ENCODE peak calls at places on chromosomes 16 and 17, in eight cellular contexts. C, B, D, P, W, H, V and X are unnamed samples.

GRCh38 chr17:72602517-72603345 is 481.9 kb downstream of the SOX9 start:
- DNase-seq in C (no peak), B (no peak), D (no peak), P (peak), W (peak), H (peak), V (no peak), X (no peak)

GRCh38 chr16:52184336-52184735 is 362.6 kb downstream of the TOX3 start:
- DNase-seq in C (no peak), B (no peak), D (no peak), P (no peak), W (no peak), H (no peak), V (no peak), X (no peak)

GRCh38 chr17:63035271-63035670 is 69.2 kb downstream of the TANC2 start:
- DNase-seq in C (no peak), B (no peak), D (peak), P (no peak), W (peak), H (peak), V (peak), X (no peak)

GRCh38 chr16:2149630-2150417 is 1.4 kb downstream of the RAB26 start:
- DNase-seq in C (no peak), B (no peak), D (no peak), P (no peak), W (peak), H (no peak), V (no peak), X (no peak)

GRCh38 chr16:48165961-48166578 is 10.3 kb upstream of the ABCC12 start:
- DNase-seq in C (no peak), B (no peak), D (no peak), P (no peak), W (peak), H (no peak), V (no peak), X (no peak)

GRCh38 chr16:64417711-64418227 is 704.1 kb downstream of the CDH11 start:
- DNase-seq in C (no peak), B (no peak), D (peak), P (no peak), W (peak), H (peak), V (no peak), X (peak)

GRCh38 chr17:33990943-33991706 is 264.0 kb upstream of the CCL2 start:
- DNase-seq in C (no peak), B (no peak), D (no peak), P (no peak), W (no peak), H (no peak), V (no peak), X (no peak)

GRCh38 chr16:7137560-7138330 is 194.9 kb upstream of the RBFOX1 start:
- DNase-seq in C (no peak), B (no peak), D (no peak), P (no peak), W (no peak), H (no peak), V (no peak), X (no peak)

GRCh38 chr16:88893127-88893968 is 26.9 kb upstream of the PABPN1L start:
- DNase-seq in C (no peak), B (no peak), D (no peak), P (no peak), W (no peak), H (no peak), V (no peak), X (no peak)

GRCh38 chr16:4371481-4372314 is at the start of gene VASN:
- DNase-seq in C (peak), B (peak), D (no peak), P (peak), W (peak), H (peak), V (no peak), X (no peak)

GRCh38 chr17:47413872-47414271 is 90.1 kb downstream of the EFCAB13 start:
- DNase-seq in C (no peak), B (no peak), D (peak), P (no peak), W (peak), H (no peak), V (no peak), X (no peak)

GRCh38 chr17:61429274-61429673 is 22.9 kb upstream of the TBX4 start:
- DNase-seq in C (no peak), B (no peak), D (no peak), P (no peak), W (no peak), H (no peak), V (no peak), X (no peak)

GRCh38 chr17:43393944-43394482 is 4.8 kb upstream of the ARL4D start:
- DNase-seq in C (peak), B (peak), D (no peak), P (peak), W (peak), H (peak), V (no peak), X (no peak)

GRCh38 chr16:8634991-8635736 is 13.7 kb downstream of the METTL22 start:
- DNase-seq in C (peak), B (no peak), D (no peak), P (no peak), W (peak), H (peak), V (no peak), X (no peak)

GRCh38 chr16:87728026-87728425 is 37.8 kb downstream of the KLHDC4 start:
- DNase-seq in C (no peak), B (no peak), D (no peak), P (no peak), W (peak), H (no peak), V (no peak), X (no peak)

GRCh38 chr17:6780886-6781285 is 4.9 kb downstream of the FBXO39 start:
- DNase-seq in C (no peak), B (no peak), D (no peak), P (no peak), W (no peak), H (no peak), V (no peak), X (no peak)

GRCh38 chr16:53743149-53743566 is 39.2 kb downstream of the FTO start:
- DNase-seq in C (no peak), B (no peak), D (no peak), P (no peak), W (peak), H (peak), V (no peak), X (no peak)

GRCh38 chr16:404971-405486 is 3.3 kb downstream of the DECR2 start:
- DNase-seq in C (no peak), B (no peak), D (no peak), P (no peak), W (no peak), H (no peak), V (no peak), X (no peak)

GRCh38 chr17:62064029-62064790 is 868 bp downstream of the MED13 start:
- DNase-seq in C (no peak), B (no peak), D (no peak), P (no peak), W (peak), H (peak), V (no peak), X (no peak)

GRCh38 chr16:685967-686366 is 1.8 kb upstream of the JMJD8 start:
- DNase-seq in C (no peak), B (no peak), D (no peak), P (peak), W (peak), H (peak), V (no peak), X (no peak)

GRCh38 chr17:63337579-63337978 is 108.5 kb downstream of the CYB561 start:
- DNase-seq in C (no peak), B (no peak), D (no peak), P (no peak), W (peak), H (no peak), V (no peak), X (no peak)

GRCh38 chr16:71350821-71351557 is 7.5 kb upstream of the CALB2 start:
- DNase-seq in C (no peak), B (no peak), D (no peak), P (no peak), W (no peak), H (no peak), V (no peak), X (no peak)

GRCh38 chr16:63714876-63715275 is 1407.0 kb downstream of the CDH11 start:
- DNase-seq in C (no peak), B (no peak), D (no peak), P (peak), W (no peak), H (no peak), V (no peak), X (no peak)

GRCh38 chr16:49856741-49857330 is 924 bp upstream of the ZNF423 start:
- DNase-seq in C (peak), B (no peak), D (peak), P (peak), W (peak), H (peak), V (peak), X (no peak)

GRCh38 chr17:41519501-41520224 is 973 bp upstream of the KRT15 start:
- DNase-seq in C (no peak), B (no peak), D (no peak), P (no peak), W (no peak), H (no peak), V (no peak), X (no peak)

GRCh38 chr17:22512997-22513538 is 820.7 kb downstream of the KCNJ18 start:
- DNase-seq in C (no peak), B (no peak), D (no peak), P (no peak), W (no peak), H (no peak), V (no peak), X (no peak)

GRCh38 chr16:14196011-14196410 is 124.9 kb downstream of the MRTFB start:
- DNase-seq in C (no peak), B (no peak), D (no peak), P (no peak), W (no peak), H (peak), V (no peak), X (no peak)

GRCh38 chr17:6491071-6491700 is 46.9 kb downstream of the PIMREG start:
- DNase-seq in C (peak), B (no peak), D (no peak), P (no peak), W (no peak), H (no peak), V (no peak), X (no peak)

GRCh38 chr17:5552841-5553240 is 31.5 kb downstream of the NLRP1 start:
- DNase-seq in C (no peak), B (no peak), D (no peak), P (no peak), W (no peak), H (no peak), V (no peak), X (no peak)

GRCh38 chr16:60230666-60231065 is 1496.5 kb upstream of the GOT2 start:
- DNase-seq in C (no peak), B (no peak), D (no peak), P (no peak), W (no peak), H (no peak), V (no peak), X (no peak)

GRCh38 chr17:45106101-45106500 is 26.2 kb downstream of the PLCD3 start:
- DNase-seq in C (no peak), B (no peak), D (no peak), P (no peak), W (no peak), H (no peak), V (no peak), X (no peak)

GRCh38 chr17:45104497-45104896 is 27.8 kb downstream of the PLCD3 start:
- DNase-seq in C (no peak), B (no peak), D (no peak), P (no peak), W (no peak), H (no peak), V (no peak), X (no peak)

GRCh38 chr17:45104029-45104428 is 28.3 kb downstream of the PLCD3 start:
- DNase-seq in C (no peak), B (no peak), D (no peak), P (no peak), W (no peak), H (no peak), V (no peak), X (no peak)

GRCh38 chr17:45106582-45106981 is 25.7 kb downstream of the PLCD3 start:
- DNase-seq in C (no peak), B (no peak), D (no peak), P (no peak), W (no peak), H (no peak), V (no peak), X (no peak)

GRCh38 chr17:45104907-45105624 is 27.2 kb downstream of the PLCD3 start:
- DNase-seq in C (no peak), B (no peak), D (no peak), P (no peak), W (peak), H (no peak), V (no peak), X (no peak)
- H3K4me3 ChIP-seq in C (no peak), B (no peak), D (no peak), P (no peak), W (no peak), H (no peak), V (no peak), X (no peak)

GRCh38 chr16:84820771-84821170 is 986 bp downstream of the CRISPLD2 start:
- DNase-seq in C (peak), B (no peak), D (no peak), P (no peak), W (no peak), H (no peak), V (no peak), X (no peak)
- H3K4me3 ChIP-seq in C (peak), B (peak), D (peak), P (peak), W (peak), H (peak), V (peak), X (peak)

GRCh38 chr17:38421224-38421841 is 6.9 kb upstream of the ARHGAP23 start:
- DNase-seq in C (peak), B (no peak), D (peak), P (no peak), W (peak), H (peak), V (no peak), X (peak)
- H3K4me3 ChIP-seq in C (no peak), B (no peak), D (no peak), P (no peak), W (no peak), H (no peak), V (no peak), X (no peak)

GRCh38 chr17:7851438-7852261 is 3.2 kb upstream of the TMEM88 start:
- DNase-seq in C (peak), B (peak), D (no peak), P (peak), W (peak), H (peak), V (no peak), X (no peak)
- H3K4me3 ChIP-seq in C (no peak), B (no peak), D (no peak), P (peak), W (no peak), H (no peak), V (no peak), X (no peak)

GRCh38 chr17:67364847-67365761 is 1.3 kb downstream of the PSMD12 start:
- DNase-seq in C (no peak), B (no peak), D (no peak), P (no peak), W (no peak), H (no peak), V (no peak), X (no peak)

GRCh38 chr17:67359960-67360817 is 6.2 kb downstream of the PSMD12 start:
- DNase-seq in C (no peak), B (no peak), D (no peak), P (no peak), W (peak), H (peak), V (no peak), X (no peak)

GRCh38 chr17:67358612-67359011 is 7.8 kb downstream of the PSMD12 start:
- DNase-seq in C (no peak), B (no peak), D (no peak), P (no peak), W (no peak), H (no peak), V (no peak), X (no peak)

GRCh38 chr17:67360880-67361279 is 5.5 kb downstream of the PSMD12 start:
- DNase-seq in C (no peak), B (no peak), D (no peak), P (no peak), W (no peak), H (no peak), V (no peak), X (no peak)

DNA sequence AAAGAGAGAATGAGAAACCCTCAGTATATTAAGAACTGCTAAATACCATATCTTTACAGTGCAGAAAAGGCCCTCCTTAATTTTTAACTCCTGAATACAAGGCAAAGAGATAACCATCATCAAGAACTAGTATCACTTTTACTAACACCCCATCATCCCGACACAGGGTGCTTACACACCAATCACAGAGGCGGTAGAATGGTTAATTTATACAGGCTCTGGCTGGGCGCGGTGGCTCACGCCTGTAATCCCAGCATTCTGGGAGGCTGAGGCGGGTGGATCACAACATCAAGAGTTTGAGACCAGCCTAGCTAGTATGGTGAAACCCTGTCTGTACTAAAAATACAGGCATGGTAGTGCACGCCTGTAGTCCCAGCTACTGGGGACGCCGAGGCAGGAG is 4.2 kb downstream of the PSMD12 start:
- DNase-seq in C (no peak), B (no peak), D (no peak), P (no peak), W (no peak), H (no peak), V (no peak), X (no peak)
- H3K4me3 ChIP-seq in C (no peak), B (no peak), D (no peak), P (no peak), W (no peak), H (no peak), V (no peak), X (no peak)

GRCh38 chr17:1182831-1183578 is 3.2 kb upstream of the ABR start:
- DNase-seq in C (no peak), B (no peak), D (no peak), P (no peak), W (peak), H (no peak), V (no peak), X (no peak)
- H3K4me3 ChIP-seq in C (no peak), B (no peak), D (no peak), P (no peak), W (no peak), H (no peak), V (no peak), X (no peak)

GRCh38 chr17:29615492-29616299 is 7.0 kb downstream of the CORO6 start:
- DNase-seq in C (peak), B (peak), D (peak), P (peak), W (peak), H (peak), V (no peak), X (no peak)

GRCh38 chr17:29615048-29615385 is 7.7 kb downstream of the CORO6 start:
- DNase-seq in C (no peak), B (peak), D (no peak), P (no peak), W (peak), H (peak), V (no peak), X (no peak)

GRCh38 chr17:29617481-29618271 is 5.0 kb downstream of the CORO6 start:
- DNase-seq in C (peak), B (peak), D (no peak), P (peak), W (peak), H (peak), V (no peak), X (no peak)

GRCh38 chr17:29617125-29617480 is 5.6 kb downstream of the CORO6 start:
- DNase-seq in C (peak), B (peak), D (no peak), P (peak), W (peak), H (peak), V (no peak), X (no peak)

GRCh38 chr17:29616300-29617048 is 6.2 kb downstream of the CORO6 start:
- DNase-seq in C (no peak), B (no peak), D (no peak), P (no peak), W (no peak), H (no peak), V (no peak), X (no peak)
- H3K4me3 ChIP-seq in C (peak), B (no peak), D (peak), P (peak), W (peak), H (no peak), V (peak), X (no peak)

GRCh38 chr16:75501359-75501758 is 6.1 kb upstream of the CHST6 start:
- DNase-seq in C (no peak), B (no peak), D (no peak), P (no peak), W (no peak), H (no peak), V (no peak), X (no peak)
- H3K4me3 ChIP-seq in C (no peak), B (no peak), D (no peak), P (no peak), W (no peak), H (no peak), V (no peak), X (no peak)

GRCh38 chr16:77993586-77993985 is 28.8 kb upstream of the CLEC3A start:
- DNase-seq in C (no peak), B (no peak), D (no peak), P (no peak), W (no peak), H (peak), V (no peak), X (no peak)
- H3K4me3 ChIP-seq in C (no peak), B (no peak), D (no peak), P (no peak), W (no peak), H (peak), V (no peak), X (no peak)